ENCODE peak calls at places on chromosomes 7 and 10, in five cellular contexts. One of them, this sample, is unnamed.

GRCh38 chr7:141043621-141044020 is 28.9 kb upstream of the MRPS33 start:
- DNase-seq in heart right ventricle: no peak
- DNase-seq in stimulated activated CD8-positive, alpha-beta memory T cell treated with anti-CD3 and anti-CD28 coated beads, Interleukin-2, amount 100 ng/mL, for 48 hours: no peak
- DNase-seq in activated CD8-positive, alpha-beta memory T cell treated with anti-CD3 and anti-CD28 coated beads, Interleukin-2, amount 50 U/mL, for 4 hours: no peak
- DNase-seq in IMR-90: no peak
- DNase-seq in this sample: no peak

GRCh38 chr10:8402469-8403074 is 348.1 kb downstream of the GATA3 start:
- DNase-seq in heart right ventricle: no peak
- DNase-seq in stimulated activated CD8-positive, alpha-beta memory T cell treated with anti-CD3 and anti-CD28 coated beads, Interleukin-2, amount 100 ng/mL, for 48 hours: peak
- DNase-seq in activated CD8-positive, alpha-beta memory T cell treated with anti-CD3 and anti-CD28 coated beads, Interleukin-2, amount 50 U/mL, for 4 hours: no peak
- DNase-seq in IMR-90: no peak
- DNase-seq in this sample: no peak

GRCh38 chr7:132307465-132307864 is 268.8 kb downstream of the PLXNA4 start:
- DNase-seq in heart right ventricle: no peak
- DNase-seq in stimulated activated CD8-positive, alpha-beta memory T cell treated with anti-CD3 and anti-CD28 coated beads, Interleukin-2, amount 100 ng/mL, for 48 hours: no peak
- DNase-seq in activated CD8-positive, alpha-beta memory T cell treated with anti-CD3 and anti-CD28 coated beads, Interleukin-2, amount 50 U/mL, for 4 hours: no peak
- DNase-seq in IMR-90: no peak
- DNase-seq in this sample: no peak

GRCh38 chr10:133405272-133405671 is 11.3 kb downstream of the MTG1 start:
- DNase-seq in heart right ventricle: no peak
- DNase-seq in stimulated activated CD8-positive, alpha-beta memory T cell treated with anti-CD3 and anti-CD28 coated beads, Interleukin-2, amount 100 ng/mL, for 48 hours: no peak
- DNase-seq in activated CD8-positive, alpha-beta memory T cell treated with anti-CD3 and anti-CD28 coated beads, Interleukin-2, amount 50 U/mL, for 4 hours: no peak
- DNase-seq in IMR-90: no peak
- DNase-seq in this sample: no peak

GRCh38 chr7:129376778-129377700 is 57.2 kb upstream of the STRIP2 start:
- DNase-seq in heart right ventricle: no peak
- DNase-seq in stimulated activated CD8-positive, alpha-beta memory T cell treated with anti-CD3 and anti-CD28 coated beads, Interleukin-2, amount 100 ng/mL, for 48 hours: no peak
- DNase-seq in activated CD8-positive, alpha-beta memory T cell treated with anti-CD3 and anti-CD28 coated beads, Interleukin-2, amount 50 U/mL, for 4 hours: no peak
- DNase-seq in IMR-90: peak
- DNase-seq in this sample: no peak

GRCh38 chr7:4871930-4872675 is 10.3 kb upstream of the PAPOLB start:
- DNase-seq in heart right ventricle: peak
- DNase-seq in stimulated activated CD8-positive, alpha-beta memory T cell treated with anti-CD3 and anti-CD28 coated beads, Interleukin-2, amount 100 ng/mL, for 48 hours: no peak
- DNase-seq in activated CD8-positive, alpha-beta memory T cell treated with anti-CD3 and anti-CD28 coated beads, Interleukin-2, amount 50 U/mL, for 4 hours: no peak
- DNase-seq in IMR-90: no peak
- DNase-seq in this sample: no peak

GRCh38 chr7:94420321-94420720 is 25.6 kb downstream of the COL1A2 start:
- DNase-seq in heart right ventricle: no peak
- DNase-seq in stimulated activated CD8-positive, alpha-beta memory T cell treated with anti-CD3 and anti-CD28 coated beads, Interleukin-2, amount 100 ng/mL, for 48 hours: no peak
- DNase-seq in activated CD8-positive, alpha-beta memory T cell treated with anti-CD3 and anti-CD28 coated beads, Interleukin-2, amount 50 U/mL, for 4 hours: no peak
- DNase-seq in IMR-90: peak
- DNase-seq in this sample: no peak

GRCh38 chr7:98724591-98724990 is 107.5 kb downstream of the NPTX2 start:
- DNase-seq in heart right ventricle: no peak
- DNase-seq in stimulated activated CD8-positive, alpha-beta memory T cell treated with anti-CD3 and anti-CD28 coated beads, Interleukin-2, amount 100 ng/mL, for 48 hours: no peak
- DNase-seq in activated CD8-positive, alpha-beta memory T cell treated with anti-CD3 and anti-CD28 coated beads, Interleukin-2, amount 50 U/mL, for 4 hours: no peak
- DNase-seq in IMR-90: no peak
- DNase-seq in this sample: no peak

This sample was measured in upper lobe of left lung.